ENCODE peak calls at places on chromosomes 12 and 14, in eight cellular contexts. V is midbrain, E is NCI-H1105, I is C1 segment of cervical spinal cord, Z is suprapubic skin, D is NCI-H1417, W is HTR-8/SVneo, F is hippocampal formation. P is an unnamed sample.
A peak's percentile ranks its signal among the peaks of the same experiment; 100 is the strongest.

GRCh38 chr14:21668377-21668776 is 5.2 kb downstream of the OR4E1 start:
- DNase-seq in I (no peak), V (no peak), F (no peak), E (no peak), W (peak; percentile 51), D (no peak), Z (no peak), P (no peak)

GRCh38 chr12:105253882-105254513 is 18.0 kb upstream of the APPL2 start:
- DNase-seq in V (no peak), I (no peak), Z (no peak), E (no peak), D (no peak), F (no peak), W (peak; percentile 58), P (no peak)

GRCh38 chr14:89792489-89793366 is 161.8 kb downstream of the EFCAB11 start:
- DNase-seq in D (no peak), E (no peak), V (no peak), F (no peak), Z (no peak), W (no peak), I (no peak), P (no peak)

GRCh38 chr14:50290306-50290705 is 21.7 kb downstream of the L2HGDH start:
- DNase-seq in V (no peak), I (no peak), W (no peak), E (no peak), D (no peak), F (no peak), Z (no peak), P (no peak)

GRCh38 chr14:29310210-29310609 is 543.6 kb downstream of the FOXG1 start:
- DNase-seq in V (no peak), F (no peak), E (no peak), I (no peak), Z (no peak), W (no peak), D (no peak), P (no peak)

GRCh38 chr12:62632521-62632920 is 165.9 kb downstream of the MON2 start:
- DNase-seq in W (no peak), E (no peak), V (no peak), I (peak; percentile 51), Z (peak; percentile 77), F (no peak), D (no peak), P (no peak)

GRCh38 chr12:104249898-104250297 is 34.3 kb downstream of the TXNRD1 start:
- DNase-seq in E (no peak), D (no peak), V (no peak), Z (no peak), F (no peak), I (no peak), W (no peak), P (no peak)

GRCh38 chr14:92880851-92881250 is 42.1 kb upstream of the CHGA start:
- DNase-seq in V (peak; percentile 30), D (peak; percentile 78), W (peak; percentile 40), Z (no peak), E (no peak), F (peak; percentile 10), I (no peak), P (peak; percentile 54)

GRCh38 chr12:60290532-60290931 is 694.7 kb downstream of the SLC16A7 start:
- DNase-seq in W (no peak), D (no peak), V (no peak), F (no peak), Z (no peak), I (no peak), E (no peak), P (no peak)

GRCh38 chr12:11228268-11228879 is 41.1 kb downstream of the PRB3 start:
- DNase-seq in W (peak; percentile 9), E (peak; percentile 36), I (peak; percentile 1), D (peak; percentile 56), F (no peak), V (peak; percentile 26), Z (no peak), P (peak; percentile 60)

GRCh38 chr12:52686756-52687487 is 6.7 kb upstream of the KRT1 start:
- DNase-seq in F (no peak), Z (no peak), D (peak; percentile 20), E (no peak), W (no peak), V (no peak), I (no peak), P (no peak)

GRCh38 chr14:75217508-75218206 is 41.2 kb upstream of the TMED10 start:
- DNase-seq in D (no peak), I (no peak), V (no peak), W (no peak), Z (no peak), E (no peak), F (no peak), P (no peak)

GRCh38 chr12:52082026-52082667 is 2.6 kb downstream of the SMIM41 start:
- DNase-seq in W (no peak), Z (no peak), D (no peak), F (no peak), I (no peak), E (no peak), V (no peak), P (no peak)

GRCh38 chr12:9711664-9712063 is 21.2 kb downstream of the CLECL1 start:
- DNase-seq in E (no peak), D (no peak), W (no peak), I (no peak), F (no peak), Z (no peak), V (no peak), P (no peak)

GRCh38 chr12:49582840-49583239 is 14.9 kb upstream of the MCRS1 start:
- DNase-seq in D (no peak), E (no peak), W (no peak), V (no peak), F (no peak), Z (no peak), I (no peak), P (no peak)

GRCh38 chr12:40300490-40300889 is 75.7 kb downstream of the LRRK2 start:
- DNase-seq in V (no peak), D (no peak), W (no peak), F (no peak), E (no peak), Z (no peak), I (no peak), P (no peak)

GRCh38 chr14:52413729-52414453 is 99.8 kb downstream of the PTGER2 start:
- DNase-seq in D (no peak), I (no peak), Z (no peak), V (no peak), F (no peak), W (no peak), E (no peak), P (no peak)

GRCh38 chr14:64289571-64289970 is 4.6 kb downstream of the ESR2 start:
- DNase-seq in W (no peak), E (no peak), D (no peak), I (no peak), F (no peak), V (no peak), Z (no peak), P (no peak)

GRCh38 chr12:16454481-16454880 is 107.0 kb downstream of the MGST1 start:
- DNase-seq in E (no peak), V (no peak), F (no peak), W (no peak), Z (no peak), I (no peak), D (no peak), P (no peak)

GRCh38 chr12:8572507-8572906 is 31.8 kb upstream of the CLEC4E start:
- DNase-seq in Z (no peak), E (no peak), I (no peak), D (no peak), W (no peak), F (no peak), V (no peak), P (no peak)

GRCh38 chr14:103868242-103868897 is 21.0 kb upstream of the PPP1R13B start:
- DNase-seq in Z (no peak), E (peak; percentile 45), F (no peak), D (no peak), W (no peak), V (no peak), I (no peak), P (no peak)

GRCh38 chr12:126874427-126875026 is 1392.4 kb upstream of the TMEM132C start:
- DNase-seq in V (peak; percentile 66), D (peak; percentile 41), W (peak; percentile 18), I (peak; percentile 38), E (peak; percentile 57), Z (peak; percentile 65), F (peak; percentile 33), P (peak; percentile 57)

GRCh38 chr12:1533205-1533601 is 61.2 kb downstream of the FBXL14 start:
- DNase-seq in I (no peak), V (no peak), Z (no peak), E (no peak), F (no peak), W (no peak), D (no peak), P (no peak)

GRCh38 chr12:24185787-24186186 is 236.3 kb upstream of the SOX5 start:
- DNase-seq in V (no peak), Z (no peak), E (no peak), I (no peak), F (no peak), W (no peak), D (no peak), P (no peak)

GRCh38 chr12:106248849-106249371 is 1.1 kb upstream of the CKAP4 start:
- DNase-seq in E (no peak), I (no peak), Z (no peak), F (no peak), W (no peak), D (no peak), V (peak; percentile 8), P (no peak)

GRCh38 chr12:59113831-59114273 is 193.5 kb upstream of the LRIG3 start:
- DNase-seq in W (peak; percentile 61), V (peak; percentile 83), F (peak; percentile 69), E (peak; percentile 53), Z (peak; percentile 81), D (peak; percentile 80), I (peak; percentile 46), P (peak; percentile 56)

GRCh38 chr12:99390707-99391106 is 256.8 kb upstream of the GARIN6 start:
- DNase-seq in F (no peak), Z (no peak), I (no peak), V (no peak), W (peak; percentile 11), D (no peak), E (no peak), P (peak; percentile 5)

GRCh38 chr12:95481072-95481471 is 7.1 kb downstream of the METAP2 start:
- DNase-seq in I (no peak), Z (no peak), F (no peak), E (no peak), W (no peak), D (no peak), V (no peak), P (no peak)

GRCh38 chr12:89286506-89286905 is 65.8 kb downstream of the DUSP6 start:
- DNase-seq in W (no peak), E (no peak), Z (no peak), F (no peak), I (no peak), V (no peak), D (no peak), P (no peak)

GRCh38 chr12:31929140-31929526 is 30.1 kb upstream of the RESF1 start:
- DNase-seq in W (no peak), F (no peak), D (no peak), V (no peak), Z (no peak), E (no peak), I (no peak), P (no peak)

GRCh38 chr12:124913474-124914391 is 717 bp downstream of the UBC start:
- DNase-seq in W (no peak), D (no peak), Z (peak; percentile 92), I (no peak), F (no peak), E (no peak), V (no peak), P (no peak)

GRCh38 chr14:33480589-33481184 is 470.2 kb downstream of the EGLN3 start:
- DNase-seq in Z (no peak), E (no peak), I (no peak), W (no peak), F (no peak), D (no peak), V (no peak), P (no peak)

GRCh38 chr12:106648736-106649135 is 65.9 kb downstream of the RFX4 start:
- DNase-seq in V (no peak), Z (no peak), I (no peak), E (no peak), W (no peak), F (no peak), D (no peak), P (no peak)

GRCh38 chr14:41806355-41806975 is 199.8 kb downstream of the LRFN5 start:
- DNase-seq in W (no peak), D (no peak), Z (no peak), I (no peak), F (no peak), V (no peak), E (no peak), P (no peak)